ENCODE peak calls at places on chromosome 18, in six cellular contexts. R, U, I, X, C and K are unnamed samples.
A peak's percentile ranks its signal among the peaks of the same experiment; 100 is the strongest.

GRCh38 chr18:41351430-41351829 is 603.6 kb upstream of the PIK3C3 start:
- DNase-seq in R (no peak), U (no peak), I (peak; percentile 65), X (no peak), C (no peak), K (no peak)

GRCh38 chr18:50878345-50879301 is at the start of gene ME2:
- DNase-seq in R (peak; percentile 96), U (peak; percentile 93), I (peak; percentile 72), X (peak; percentile 95), C (peak; percentile 59), K (peak; percentile 90)

GRCh38 chr18:3151379-3152264 is 68.1 kb downstream of the MYOM1 start:
- DNase-seq in R (peak; percentile 65), U (peak; percentile 35), I (peak; percentile 36), X (peak; percentile 49), C (no peak), K (peak; percentile 17)

GRCh38 chr18:3480827-3481226 is 30.9 kb downstream of the TGIF1 start:
- DNase-seq in R (no peak), U (no peak), I (no peak), X (no peak), C (no peak), K (no peak)

GRCh38 chr18:48184118-48184517 is 225.1 kb downstream of the ZBTB7C start:
- DNase-seq in R (no peak), U (no peak), I (no peak), X (no peak), C (no peak), K (no peak)

GRCh38 chr18:57748770-57749603 is 54.1 kb downstream of the ATP8B1 start:
- DNase-seq in R (no peak), U (peak; percentile 47), I (peak; percentile 76), X (peak; percentile 66), C (peak; percentile 28), K (peak; percentile 61)

GRCh38 chr18:67261931-67262552 is 254.5 kb downstream of the DSEL start:
- DNase-seq in R (no peak), U (no peak), I (no peak), X (no peak), C (no peak), K (no peak)

GRCh38 chr18:35682282-35682867 is 100.8 kb downstream of the GALNT1 start:
- DNase-seq in R (no peak), U (no peak), I (no peak), X (no peak), C (no peak), K (no peak)

GRCh38 chr18:7889515-7889914 is 322.4 kb downstream of the PTPRM start:
- DNase-seq in R (no peak), U (no peak), I (no peak), X (no peak), C (no peak), K (no peak)

GRCh38 chr18:61322265-61322873 is 10.9 kb upstream of the CDH20 start:
- DNase-seq in R (peak; percentile 37), U (peak; percentile 53), I (peak; percentile 42), X (peak; percentile 58), C (no peak), K (peak; percentile 32)

GRCh38 chr18:77059294-77059916 is 73.2 kb downstream of the MBP start:
- DNase-seq in R (peak; percentile 52), U (peak; percentile 67), I (peak; percentile 65), X (peak; percentile 91), C (no peak), K (peak; percentile 44)

GRCh38 chr18:54261894-54262293 is 7.4 kb upstream of the POLI start:
- DNase-seq in R (no peak), U (no peak), I (no peak), X (peak; percentile 56), C (peak; percentile 85), K (no peak)

GRCh38 chr18:59961086-59961485 is 61.3 kb downstream of the PMAIP1 start:
- DNase-seq in R (no peak), U (no peak), I (no peak), X (no peak), C (no peak), K (no peak)

GRCh38 chr18:1784113-1784512 is 787.2 kb downstream of the METTL4 start:
- DNase-seq in R (no peak), U (no peak), I (no peak), X (no peak), C (no peak), K (no peak)

GRCh38 chr18:69686861-69687260 is 260.8 kb downstream of the CD226 start:
- DNase-seq in R (no peak), U (no peak), I (no peak), X (no peak), C (no peak), K (no peak)

DNA sequence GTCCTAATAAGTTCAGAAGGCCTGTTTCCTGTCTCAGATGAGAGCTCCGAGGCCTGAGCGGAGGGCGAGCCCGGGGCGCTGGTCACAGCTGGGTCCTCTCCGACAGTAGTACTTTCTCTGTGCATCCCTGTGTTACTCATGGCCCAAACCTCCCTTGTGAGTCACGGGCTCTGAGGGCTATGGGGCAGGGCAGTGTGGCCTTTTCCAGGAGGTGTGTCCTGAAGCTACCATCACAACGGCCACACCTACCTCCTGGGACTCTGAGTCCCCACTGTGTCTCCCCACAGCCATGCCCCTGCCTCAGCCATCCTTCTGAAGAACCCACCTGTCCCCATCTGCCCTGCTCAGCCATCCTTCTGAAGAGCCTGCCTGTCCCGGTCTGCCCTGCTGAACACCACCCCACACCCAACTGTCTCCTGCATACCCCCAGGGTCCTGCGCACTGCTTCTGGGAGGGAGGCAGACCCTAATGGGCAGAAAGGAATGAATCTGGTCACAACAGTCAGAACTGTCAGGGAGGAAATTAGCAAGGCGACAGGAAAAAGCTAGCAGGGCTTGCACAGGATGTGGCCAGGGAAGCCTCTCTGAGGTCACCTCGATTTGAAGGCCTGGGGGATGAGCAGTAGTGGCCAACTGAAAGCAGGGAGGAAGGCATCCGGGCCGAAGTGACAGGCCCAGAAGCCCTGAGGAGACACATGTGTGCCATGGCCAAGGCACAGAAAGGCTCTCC is 145.4 kb upstream of the RIOK3 start:
- DNase-seq in R (no peak), U (peak; percentile 26), I (no peak), X (peak; percentile 64), C (peak; percentile 39), K (no peak)
- TF ChIP-seq MYC in R (no peak), U (no peak), I (no peak), X (no peak), C (no peak), K (no peak)

DNA sequence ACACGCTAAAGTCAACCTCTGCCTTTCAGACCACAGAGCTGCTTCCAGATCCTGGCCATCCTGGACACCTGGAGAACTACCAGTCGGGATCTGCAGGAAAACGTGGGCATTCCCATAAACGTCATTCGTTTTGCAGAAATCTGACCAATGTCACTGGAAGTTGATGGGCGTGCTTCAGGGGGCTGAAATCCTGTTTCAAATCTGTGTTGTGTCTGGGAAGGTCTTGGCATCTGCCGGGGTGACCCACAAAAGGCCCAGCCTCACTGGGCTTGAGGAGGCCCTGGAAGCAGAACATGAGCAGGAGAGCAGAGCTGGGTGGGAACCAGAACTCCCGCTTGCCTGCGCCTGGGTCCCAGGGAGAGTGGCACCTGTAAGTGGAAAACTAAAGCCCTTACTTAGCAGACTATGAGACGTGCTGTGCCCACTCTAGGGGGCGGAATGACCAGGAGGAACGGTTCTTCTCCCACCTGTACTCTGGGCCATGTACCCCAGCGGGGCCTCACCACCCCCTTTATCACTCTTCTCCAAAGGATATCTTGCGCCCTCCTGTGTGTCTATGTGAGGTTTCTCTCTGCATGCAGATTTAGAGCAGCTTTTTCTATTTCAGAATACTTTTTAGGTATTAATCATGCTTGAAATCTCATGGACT is 200.9 kb downstream of the FAM210A start:
- DNase-seq in R (no peak), U (no peak), I (no peak), X (no peak), C (no peak), K (no peak)
- TF ChIP-seq CTCF in R (no peak), U (no peak), I (no peak), X (no peak), C (no peak), K (no peak)

GRCh38 chr18:63443820-63444219 is 21.5 kb upstream of the VPS4B start:
- DNase-seq in R (no peak), U (no peak), I (no peak), X (no peak), C (no peak), K (no peak)

GRCh38 chr18:63445067-63445466 is 22.8 kb upstream of the VPS4B start:
- DNase-seq in R (no peak), U (no peak), I (no peak), X (no peak), C (no peak), K (no peak)

GRCh38 chr18:63446266-63446665 is 24.0 kb upstream of the VPS4B start:
- DNase-seq in R (peak; percentile 25), U (no peak), I (no peak), X (no peak), C (no peak), K (no peak)

GRCh38 chr18:63447066-63447465 is 24.8 kb upstream of the VPS4B start:
- DNase-seq in R (no peak), U (no peak), I (no peak), X (no peak), C (no peak), K (no peak)

DNA sequence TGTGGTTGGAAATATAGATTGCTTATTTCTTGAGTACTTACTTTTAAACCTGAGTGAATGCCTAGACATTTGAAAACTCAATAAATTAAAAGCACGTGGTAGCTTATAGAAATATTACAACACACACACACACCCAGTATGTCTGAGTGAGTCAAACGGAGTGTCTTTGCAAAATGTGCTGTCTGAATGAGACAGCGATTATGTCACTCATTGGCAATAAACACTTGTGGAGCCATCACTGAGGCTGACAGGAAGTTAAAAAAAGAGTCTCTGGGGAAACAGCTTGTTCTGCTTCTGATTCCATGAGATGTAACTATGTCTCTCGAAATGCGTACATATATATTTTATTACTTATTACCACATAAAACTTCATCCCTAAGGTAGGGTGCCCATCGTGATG is 22.3 kb upstream of the VPS4B start:
- DNase-seq in R (no peak), U (no peak), I (no peak), X (peak; percentile 95), C (no peak), K (no peak)
- TF ChIP-seq MYC in R (no peak), U (no peak), I (no peak), X (peak; percentile 90), C (no peak), K (no peak)

GRCh38 chr18:56650944-56651770 is at the start of gene WDR7:
- DNase-seq in R (peak; percentile 82), U (peak; percentile 98), I (peak; percentile 94), X (peak; percentile 97), C (peak; percentile 91), K (peak; percentile 59)
- TF ChIP-seq CTCF in R (no peak), U (no peak), I (peak; percentile 53), X (no peak), C (no peak), K (no peak)

DNA sequence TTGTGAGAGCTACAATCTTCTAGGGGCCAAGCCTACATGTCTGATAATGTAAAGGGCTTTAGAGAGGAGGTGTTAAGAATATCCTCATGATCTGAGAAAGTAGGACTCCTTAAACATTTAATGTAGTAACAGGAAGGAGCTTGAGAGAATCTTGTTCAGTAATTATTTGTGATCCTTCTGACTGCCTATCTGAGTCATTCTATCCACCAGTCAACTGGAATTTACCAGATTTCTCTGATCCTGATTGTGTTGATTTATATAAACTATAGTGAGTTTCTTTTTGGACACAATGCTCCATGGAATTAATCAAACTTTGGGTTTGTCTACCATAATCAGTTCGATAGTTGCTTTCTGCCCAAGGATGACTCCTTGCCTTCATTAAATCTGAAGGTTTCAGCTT is 310.2 kb downstream of the HRH4 start:
- DNase-seq in R (no peak), U (no peak), I (no peak), X (no peak), C (no peak), K (no peak)
- TF ChIP-seq MYC in R (no peak), U (no peak), I (no peak), X (no peak), C (no peak), K (no peak)

GRCh38 chr18:31241900-31242409 is 76.0 kb upstream of the DSG1 start:
- DNase-seq in R (peak; percentile 38), U (no peak), I (peak; percentile 98), X (peak; percentile 8), C (no peak), K (peak; percentile 69)
- TF ChIP-seq CTCF in R (peak; percentile 69), U (no peak), I (peak; percentile 82), X (no peak), C (peak; percentile 56), K (peak; percentile 50)